ENCODE peak calls at places on chromosomes 6 and 20, in five cellular contexts. One of them, this sample, is unnamed.

GRCh38 chr6:131410785-131411184 is 162.2 kb upstream of the ARG1 start:
- DNase-seq in ovary: no peak
- DNase-seq in stimulated activated CD4-positive, alpha-beta T cell treated with anti-CD3 and anti-CD28 coated beads, Interleukin-4, amount 100 ng/mL, for 24 hours: no peak
- DNase-seq in mucosa of gallbladder: no peak
- DNase-seq in A172: no peak
- DNase-seq in this sample: no peak

GRCh38 chr6:82138075-82138791 is 109.3 kb downstream of the IBTK start:
- DNase-seq in ovary: no peak
- DNase-seq in stimulated activated CD4-positive, alpha-beta T cell treated with anti-CD3 and anti-CD28 coated beads, Interleukin-4, amount 100 ng/mL, for 24 hours: no peak
- DNase-seq in mucosa of gallbladder: no peak
- DNase-seq in A172: no peak
- DNase-seq in this sample: peak; percentile 82

GRCh38 chr20:51450984-51451383 is 91.5 kb downstream of the NFATC2 start:
- DNase-seq in ovary: no peak
- DNase-seq in stimulated activated CD4-positive, alpha-beta T cell treated with anti-CD3 and anti-CD28 coated beads, Interleukin-4, amount 100 ng/mL, for 24 hours: no peak
- DNase-seq in mucosa of gallbladder: no peak
- DNase-seq in A172: no peak
- DNase-seq in this sample: no peak

GRCh38 chr6:40634429-40634828 is 47.3 kb upstream of the LRFN2 start:
- DNase-seq in ovary: no peak
- DNase-seq in stimulated activated CD4-positive, alpha-beta T cell treated with anti-CD3 and anti-CD28 coated beads, Interleukin-4, amount 100 ng/mL, for 24 hours: no peak
- DNase-seq in mucosa of gallbladder: no peak
- DNase-seq in A172: no peak
- DNase-seq in this sample: no peak

GRCh38 chr20:43755851-43756250 is 29.0 kb upstream of the GTSF1L start:
- DNase-seq in ovary: no peak
- DNase-seq in stimulated activated CD4-positive, alpha-beta T cell treated with anti-CD3 and anti-CD28 coated beads, Interleukin-4, amount 100 ng/mL, for 24 hours: no peak
- DNase-seq in mucosa of gallbladder: no peak
- DNase-seq in A172: no peak
- DNase-seq in this sample: no peak

GRCh38 chr6:153790881-153791473 is 248.1 kb upstream of the OPRM1 start:
- DNase-seq in ovary: no peak
- DNase-seq in stimulated activated CD4-positive, alpha-beta T cell treated with anti-CD3 and anti-CD28 coated beads, Interleukin-4, amount 100 ng/mL, for 24 hours: no peak
- DNase-seq in mucosa of gallbladder: no peak
- DNase-seq in A172: peak; percentile 20
- DNase-seq in this sample: peak; percentile 7

GRCh38 chr6:32942555-32942954 is 1.7 kb upstream of the HLA-DMB start:
- DNase-seq in ovary: no peak
- DNase-seq in stimulated activated CD4-positive, alpha-beta T cell treated with anti-CD3 and anti-CD28 coated beads, Interleukin-4, amount 100 ng/mL, for 24 hours: no peak
- DNase-seq in mucosa of gallbladder: no peak
- DNase-seq in A172: no peak
- DNase-seq in this sample: no peak

GRCh38 chr6:47457370-47457769 is 20.2 kb upstream of the CD2AP start:
- DNase-seq in ovary: no peak
- DNase-seq in stimulated activated CD4-positive, alpha-beta T cell treated with anti-CD3 and anti-CD28 coated beads, Interleukin-4, amount 100 ng/mL, for 24 hours: no peak
- DNase-seq in mucosa of gallbladder: no peak
- DNase-seq in A172: no peak
- DNase-seq in this sample: no peak

GRCh38 chr20:20233041-20233514 is 134.8 kb upstream of the INSM1 start:
- DNase-seq in ovary: no peak
- DNase-seq in stimulated activated CD4-positive, alpha-beta T cell treated with anti-CD3 and anti-CD28 coated beads, Interleukin-4, amount 100 ng/mL, for 24 hours: no peak
- DNase-seq in mucosa of gallbladder: no peak
- DNase-seq in A172: peak; percentile 84
- DNase-seq in this sample: no peak